ENCODE peak calls at places on chromosome 16, in eight cellular contexts. O, K, P, X, Q, N, F and T are unnamed samples.

GRCh38 chr16:81429045-81429521 is 15.5 kb upstream of the CMIP start:
- DNase-seq in O (peak; percentile 65), K (no peak), P (no peak), X (peak; percentile 59), Q (no peak), N (peak; percentile 81), F (no peak), T (peak; percentile 62)

GRCh38 chr16:3166505-3166886 is 21.5 kb upstream of the OR1F1 start:
- DNase-seq in O (no peak), K (no peak), P (no peak), X (no peak), Q (no peak), N (no peak), F (no peak), T (no peak)

GRCh38 chr16:23726710-23727109 is 13.7 kb upstream of the ERN2 start:
- DNase-seq in O (no peak), K (no peak), P (no peak), X (no peak), Q (no peak), N (no peak), F (no peak), T (no peak)

GRCh38 chr16:88809068-88809675 is 2.6 kb downstream of the APRT start:
- DNase-seq in O (no peak), K (no peak), P (no peak), X (no peak), Q (no peak), N (no peak), F (no peak), T (peak; percentile 54)

GRCh38 chr16:71610447-71610846 is 15.5 kb upstream of the MARVELD3 start:
- DNase-seq in O (no peak), K (no peak), P (no peak), X (no peak), Q (no peak), N (no peak), F (no peak), T (no peak)

GRCh38 chr16:89346869-89347268 is 129.4 kb downstream of the ZNF778 start:
- DNase-seq in O (no peak), K (no peak), P (no peak), X (no peak), Q (no peak), N (no peak), F (no peak), T (no peak)

GRCh38 chr16:2142942-2143868 is 5.2 kb upstream of the RAB26 start:
- DNase-seq in O (no peak), K (no peak), P (no peak), X (no peak), Q (no peak), N (no peak), F (no peak), T (no peak)

GRCh38 chr16:24013733-24014645 is 178.2 kb downstream of the PRKCB start:
- DNase-seq in O (no peak), K (no peak), P (peak; percentile 24), X (no peak), Q (no peak), N (peak; percentile 99), F (peak; percentile 50), T (no peak)

GRCh38 chr16:53950677-53951076 is 246.7 kb downstream of the FTO start:
- DNase-seq in O (no peak), K (no peak), P (no peak), X (no peak), Q (no peak), N (no peak), F (no peak), T (no peak)

GRCh38 chr16:26987631-26988030 is 79.1 kb upstream of the C16orf82 start:
- DNase-seq in O (peak; percentile 93), K (no peak), P (no peak), X (no peak), Q (no peak), N (no peak), F (no peak), T (peak; percentile 91)

GRCh38 chr16:27315333-27316037 is 1.7 kb downstream of the IL4R start:
- DNase-seq in O (peak; percentile 54), K (no peak), P (peak; percentile 35), X (no peak), Q (no peak), N (peak; percentile 49), F (peak; percentile 44), T (peak; percentile 40)

GRCh38 chr16:9039208-9039607 is 52.2 kb upstream of the HAPSTR1 start:
- DNase-seq in O (peak; percentile 50), K (no peak), P (no peak), X (no peak), Q (no peak), N (peak; percentile 28), F (no peak), T (no peak)

GRCh38 chr16:84585472-84585871 is 32.4 kb downstream of the COTL1 start:
- DNase-seq in O (no peak), K (no peak), P (no peak), X (no peak), Q (no peak), N (no peak), F (no peak), T (no peak)

GRCh38 chr16:28321700-28322411 is 29.5 kb downstream of the SBK1 start:
- DNase-seq in O (peak; percentile 35), K (no peak), P (peak; percentile 51), X (peak; percentile 67), Q (no peak), N (peak; percentile 53), F (no peak), T (peak; percentile 20)

GRCh38 chr16:67438824-67439393 is 8.0 kb downstream of the HSD11B2 start:
- DNase-seq in O (no peak), K (no peak), P (no peak), X (no peak), Q (no peak), N (no peak), F (no peak), T (no peak)

GRCh38 chr16:65121870-65122723 is at the start of gene CDH11:
- DNase-seq in O (peak; percentile 95), K (no peak), P (no peak), X (no peak), Q (no peak), N (no peak), F (no peak), T (peak; percentile 93)

GRCh38 chr16:28219283-28219682 is 7.5 kb upstream of the XPO6 start:
- DNase-seq in O (no peak), K (no peak), P (no peak), X (no peak), Q (no peak), N (no peak), F (no peak), T (no peak)

GRCh38 chr16:56589141-56590039 is at the start of gene MT3:
- DNase-seq in O (no peak), K (no peak), P (no peak), X (no peak), Q (no peak), N (no peak), F (no peak), T (peak; percentile 37)

GRCh38 chr16:59198487-59198886 is 464.4 kb upstream of the GOT2 start:
- DNase-seq in O (no peak), K (no peak), P (no peak), X (no peak), Q (no peak), N (no peak), F (no peak), T (no peak)